ENCODE peak calls at places on chromosomes 4 and X, in nine cellular contexts. U, W, N, V, I, B, E, R and S are unnamed samples. For H3K4me1, the result is how much of the 10 kb centered on the place peaks cover.

GRCh38 chr4:6263541-6264540 is 5.8 kb upstream of the WFS1 start:
- DNase-seq in U (no peak), W (no peak), N (peak), V (peak), I (peak), B (peak), E (no peak), R (peak), S (no peak)

GRCh38 chr4:72893354-72894066 is 176.0 kb downstream of the COX18 start:
- DNase-seq in U (no peak), W (no peak), N (no peak), V (no peak), I (no peak), B (no peak), E (no peak), R (no peak), S (no peak)

GRCh38 chr4:150384249-150384648 is 197.7 kb upstream of the MAB21L2 start:
- DNase-seq in U (no peak), W (no peak), N (no peak), V (no peak), I (no peak), B (no peak), E (no peak), R (no peak), S (no peak)

GRCh38 chr4:66501986-66502385 is 831.7 kb upstream of the EPHA5 start:
- DNase-seq in U (no peak), W (no peak), N (no peak), V (no peak), I (no peak), B (no peak), E (no peak), R (no peak), S (no peak)

GRCh38 chr4:62531250-62531649 is 1331.1 kb downstream of the ADGRL3 start:
- DNase-seq in U (no peak), W (no peak), N (no peak), V (no peak), I (no peak), B (no peak), E (no peak), R (peak), S (no peak)

GRCh38 chr4:187209921-187210613 is 486.4 kb upstream of the FAT1 start:
- DNase-seq in U (no peak), W (no peak), N (no peak), V (no peak), I (no peak), B (peak), E (peak), R (no peak), S (no peak)

GRCh38 chr4:1453731-1454130 is 47.5 kb upstream of the NKX1-1 start:
- DNase-seq in U (no peak), W (no peak), N (no peak), V (no peak), I (no peak), B (no peak), E (no peak), R (no peak), S (no peak)

GRCh38 chr4:15691346-15692140 is 9.9 kb downstream of the FAM200B start:
- DNase-seq in U (no peak), W (no peak), N (no peak), V (no peak), I (no peak), B (peak), E (no peak), R (peak), S (no peak)

GRCh38 chr4:75671802-75672421 is 1.3 kb downstream of the G3BP2 start:
- DNase-seq in U (no peak), W (no peak), N (no peak), V (no peak), I (no peak), B (no peak), E (no peak), R (no peak), S (no peak)

GRCh38 chr4:15501941-15502340 is 32.3 kb downstream of the CC2D2A start:
- DNase-seq in U (no peak), W (no peak), N (no peak), V (no peak), I (no peak), B (no peak), E (no peak), R (no peak), S (no peak)

GRCh38 chr4:145531193-145531592 is 49.5 kb downstream of the SMAD1 start:
- DNase-seq in U (no peak), W (no peak), N (no peak), V (no peak), I (peak), B (no peak), E (no peak), R (no peak), S (no peak)

GRCh38 chrX:85922821-85923220 is 124.5 kb downstream of the CHM start:
- DNase-seq in U (no peak), W (no peak), N (no peak), V (no peak), I (no peak), B (peak), E (no peak), R (no peak), S (no peak)

GRCh38 chr4:626201-627091 is 1.1 kb downstream of the PDE6B start:
- DNase-seq in U (peak), W (no peak), N (no peak), V (no peak), I (no peak), B (no peak), E (no peak), R (no peak), S (no peak)

GRCh38 chrX:142089193-142089592 is 115.9 kb downstream of the MAGEC2 start:
- DNase-seq in U (no peak), W (no peak), N (no peak), V (no peak), I (no peak), B (peak), E (no peak), R (no peak), S (no peak)

GRCh38 chrX:78140206-78140605 is 756 bp upstream of the TAF9B start:
- DNase-seq in U (no peak), W (no peak), N (no peak), V (no peak), I (no peak), B (no peak), E (no peak), R (no peak), S (no peak)

GRCh38 chrX:48003367-48003757 is 427 bp downstream of the ZNF182 start:
- DNase-seq in U (peak), W (peak), N (peak), V (no peak), I (no peak), B (no peak), E (no peak), R (peak), S (no peak)

GRCh38 chr4:13617801-13618200 is 9.7 kb downstream of the BOD1L1 start:
- DNase-seq in U (no peak), W (no peak), N (no peak), V (no peak), I (no peak), B (no peak), E (no peak), R (no peak), S (no peak)

GRCh38 chr4:100146756-100147155 is 43.5 kb downstream of the DDIT4L start:
- DNase-seq in U (no peak), W (no peak), N (no peak), V (no peak), I (no peak), B (no peak), E (no peak), R (no peak), S (no peak)

GRCh38 chr4:6362896-6363295 is 93.2 kb downstream of the WFS1 start:
- DNase-seq in U (peak), W (no peak), N (peak), V (no peak), I (peak), B (peak), E (no peak), R (peak), S (no peak)

GRCh38 chrX:7024850-7025249 is 122.7 kb upstream of the STS start:
- DNase-seq in U (no peak), W (no peak), N (no peak), V (no peak), I (no peak), B (no peak), E (no peak), R (no peak), S (no peak)

GRCh38 chr4:146165840-146166239 is 9.7 kb upstream of the LSM6 start:
- DNase-seq in U (no peak), W (no peak), N (no peak), V (no peak), I (no peak), B (peak), E (no peak), R (no peak), S (no peak)

GRCh38 chr4:138241281-138242075 is 671 bp downstream of the SLC7A11 start:
- DNase-seq in U (no peak), W (no peak), N (no peak), V (no peak), I (no peak), B (peak), E (no peak), R (peak), S (no peak)

GRCh38 chr4:40321671-40322131 is 13.4 kb upstream of the CHRNA9 start:
- DNase-seq in U (no peak), W (no peak), N (no peak), V (no peak), I (no peak), B (peak), E (no peak), R (no peak), S (no peak)

GRCh38 chrX:152028611-152029010 is 54.1 kb upstream of the GABRE start:
- DNase-seq in U (no peak), W (no peak), N (no peak), V (no peak), I (no peak), B (no peak), E (no peak), R (no peak), S (no peak)

GRCh38 chrX:71493111-71493613 is 39.7 kb upstream of the OGT start:
- DNase-seq in U (no peak), W (no peak), N (no peak), V (peak), I (peak), B (no peak), E (peak), R (no peak), S (no peak)

GRCh38 chrX:118530537-118530936 is 34.9 kb downstream of the DOCK11 start:
- DNase-seq in U (no peak), W (no peak), N (no peak), V (no peak), I (no peak), B (peak), E (no peak), R (no peak), S (no peak)
- H3K27ac ChIP-seq in U (no peak), W (no peak), N (no peak), V (no peak), I (peak), B (no peak), E (peak), R (no peak), S (no peak)

DNA sequence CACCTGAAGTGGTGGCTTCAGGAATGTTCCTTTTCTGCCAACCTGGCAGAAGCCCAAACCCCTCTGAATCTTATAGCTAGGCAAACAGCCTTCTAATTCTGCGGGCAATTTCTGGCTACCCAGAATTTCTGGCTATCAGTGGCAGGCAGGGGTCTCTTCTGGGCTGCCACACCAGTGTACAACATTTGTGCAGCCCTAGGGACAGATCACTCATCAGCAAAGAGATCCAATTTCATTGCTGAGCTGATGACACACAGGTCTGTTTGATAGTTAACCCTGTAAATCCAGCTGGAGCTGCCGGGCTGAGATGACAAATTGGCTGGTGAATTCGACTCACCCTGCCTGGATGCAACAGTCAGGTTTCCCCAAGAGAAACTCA is 2.4 kb downstream of the MID1 start:
- DNase-seq in U (no peak), W (no peak), N (no peak), V (no peak), I (no peak), B (peak), E (no peak), R (no peak), S (no peak)
- H3K4me3 ChIP-seq in U (no peak), W (no peak), N (peak), V (peak), I (no peak), B (peak), E (no peak), R (peak), S (no peak)

GRCh38 chrX:9906919-9907318 is 60.2 kb upstream of the CLDN34 start:
- DNase-seq in U (no peak), W (no peak), N (no peak), V (no peak), I (no peak), B (peak), E (no peak), R (peak), S (no peak)

GRCh38 chrX:9902651-9903050 is 64.5 kb upstream of the CLDN34 start:
- DNase-seq in U (no peak), W (no peak), N (no peak), V (no peak), I (no peak), B (peak), E (no peak), R (no peak), S (no peak)

GRCh38 chrX:9907645-9908387 is 59.3 kb upstream of the CLDN34 start:
- DNase-seq in U (no peak), W (no peak), N (no peak), V (no peak), I (no peak), B (peak), E (no peak), R (no peak), S (no peak)

GRCh38 chrX:9905288-9905687 is 61.9 kb upstream of the CLDN34 start:
- DNase-seq in U (no peak), W (no peak), N (no peak), V (no peak), I (no peak), B (peak), E (no peak), R (no peak), S (no peak)

DNA sequence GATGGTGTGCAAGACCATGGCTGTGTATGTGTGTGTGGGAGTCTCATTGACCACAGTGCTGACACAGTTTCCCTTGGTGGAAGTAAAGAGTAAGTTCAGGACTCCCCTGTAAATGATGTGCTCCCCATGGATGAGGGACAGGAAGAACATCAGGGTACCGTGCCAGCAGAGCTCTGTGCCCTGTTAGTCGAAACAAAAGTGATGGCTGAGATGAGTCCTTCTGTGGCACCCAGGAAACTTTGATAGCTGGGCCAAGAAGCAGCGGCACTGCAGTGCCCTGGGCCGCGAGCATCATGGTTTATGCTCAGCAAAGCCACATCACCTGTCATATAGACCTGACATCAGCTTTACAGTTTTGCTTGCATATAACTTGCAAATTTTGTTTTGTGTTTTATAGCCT is 61.4 kb upstream of the CLDN34 start:
- DNase-seq in U (no peak), W (no peak), N (no peak), V (no peak), I (no peak), B (no peak), E (no peak), R (no peak), S (no peak)
- H3K4me1 ChIP-seq in U (under half), W (under half), N (under half), V (under half), I (under half), B (under half), E (under half), R (under half), S (under half)

DNA sequence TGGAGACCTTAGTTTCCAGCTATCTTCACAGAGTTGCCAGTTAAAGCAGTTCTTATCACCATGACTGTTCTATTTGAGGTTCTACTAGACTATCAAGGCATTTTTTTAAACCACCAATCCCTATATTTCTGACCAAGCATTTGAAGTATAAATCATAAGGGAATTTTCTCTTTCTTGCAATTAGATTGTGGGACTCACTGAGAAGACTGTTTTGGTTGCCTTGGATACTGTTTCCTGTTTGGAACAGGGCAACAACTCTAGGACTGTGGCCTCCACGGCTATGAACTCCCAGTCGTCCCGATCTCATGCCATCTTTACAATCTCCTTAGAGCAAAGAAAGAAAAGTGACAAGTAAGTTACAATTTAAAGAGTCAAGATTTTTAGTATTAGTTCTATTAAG is 11.8 kb downstream of the KIF4A start:
- DNase-seq in U (no peak), W (no peak), N (no peak), V (no peak), I (no peak), B (peak), E (no peak), R (no peak), S (no peak)
- H3K27ac ChIP-seq in U (no peak), W (no peak), N (no peak), V (no peak), I (no peak), B (peak), E (no peak), R (no peak), S (no peak)

DNA sequence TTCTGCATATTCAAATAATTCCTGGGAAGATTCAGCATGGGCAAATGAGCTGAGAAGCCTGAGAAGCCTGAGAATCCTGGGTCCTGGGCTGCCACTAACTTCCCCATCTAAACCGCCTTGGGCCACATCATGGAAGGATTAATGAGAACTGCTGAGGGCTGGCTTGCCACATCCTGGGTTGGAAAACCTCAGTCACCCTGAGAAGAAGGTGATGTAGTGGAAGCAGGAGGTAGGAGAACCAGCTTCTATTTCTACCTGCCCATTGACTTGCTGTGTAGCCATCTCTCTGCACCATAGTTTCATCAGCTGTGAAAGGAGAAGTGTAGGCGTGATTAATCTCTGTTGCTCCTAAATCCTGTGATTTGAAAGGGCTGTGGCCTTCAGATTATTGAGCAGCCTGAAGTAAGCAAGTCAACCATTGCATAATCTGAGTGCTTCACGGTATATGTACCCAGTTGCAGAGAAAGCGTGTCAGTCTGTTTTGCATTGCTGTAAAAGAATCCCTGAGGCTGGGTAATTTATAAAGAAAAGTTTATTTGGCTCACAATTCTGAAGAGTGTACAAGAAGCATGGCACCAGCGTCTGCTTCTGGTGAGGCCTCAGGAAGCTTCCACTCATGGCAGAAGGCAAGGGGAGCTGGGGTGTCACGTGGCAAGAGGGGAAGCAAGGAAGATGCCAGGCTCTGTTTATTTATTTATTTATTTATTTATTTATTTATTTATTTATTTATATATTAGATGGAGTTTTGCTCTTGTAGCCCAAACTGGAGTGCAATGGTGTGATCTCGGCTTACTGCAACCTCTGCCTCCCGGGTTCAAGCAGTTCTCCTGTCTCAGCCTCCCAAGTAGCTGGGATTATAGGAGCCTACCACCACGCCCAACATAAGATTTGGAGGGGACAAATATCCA is 140.9 kb upstream of the ATP6AP2 start:
- DNase-seq in U (no peak), W (no peak), N (no peak), V (no peak), I (no peak), B (no peak), E (no peak), R (no peak), S (no peak)
- H3K4me3 ChIP-seq in U (no peak), W (no peak), N (no peak), V (no peak), I (no peak), B (no peak), E (no peak), R (no peak), S (no peak)